ENCODE peak calls at places on chromosomes 3 and 15, in six cellular contexts. L is transverse colon; T is GM03348; Z is D721Med; J is adipocyte; D is activated effector memory CD4-positive, alpha-beta T cell treated with anti-CD3 and anti-CD28 coated beads, Interleukin-2, amount 50 U/mL, for 16 hours. W is an unnamed sample.

GRCh38 chr15:85742186-85742751 is 52.5 kb downstream of the KLHL25 start:
- DNase-seq in L (no peak), T (peak), Z (no peak), J (peak), D (no peak), W (peak)

GRCh38 chr3:126102530-126102951 is 18.6 kb upstream of the SLC41A3 start:
- DNase-seq in L (peak), T (peak), Z (no peak), J (peak), D (no peak), W (peak)

GRCh38 chr3:115655761-115656282 is 32.5 kb downstream of the GAP43 start:
- DNase-seq in L (no peak), T (no peak), Z (no peak), J (no peak), D (no peak), W (no peak)

GRCh38 chr3:161295325-161295724 is 74.2 kb downstream of the NMD3 start:
- DNase-seq in L (no peak), T (no peak), Z (no peak), J (no peak), D (no peak), W (no peak)

GRCh38 chr15:88992216-88992615 is 79.0 kb upstream of the MFGE8 start:
- DNase-seq in L (no peak), T (no peak), Z (no peak), J (no peak), D (peak), W (no peak)

GRCh38 chr3:27666277-27666676 is 55.8 kb downstream of the EOMES start:
- DNase-seq in L (no peak), T (no peak), Z (no peak), J (no peak), D (no peak), W (no peak)

GRCh38 chr3:125115640-125116039 is 59.8 kb upstream of the HEG1 start:
- DNase-seq in L (no peak), T (peak), Z (no peak), J (peak), D (no peak), W (peak)

GRCh38 chr3:139797724-139798343 is 120.1 kb upstream of the NMNAT3 start:
- DNase-seq in L (no peak), T (no peak), Z (no peak), J (peak), D (no peak), W (no peak)

GRCh38 chr3:127674099-127674792 is 1.5 kb downstream of the ABTB1 start:
- DNase-seq in L (no peak), T (no peak), Z (no peak), J (no peak), D (peak), W (no peak)

GRCh38 chr3:61908344-61908743 is 347.0 kb downstream of the PTPRG start:
- DNase-seq in L (no peak), T (peak), Z (no peak), J (peak), D (no peak), W (peak)

GRCh38 chr15:80596521-80596976 is 98.6 kb upstream of the ABHD17C start:
- DNase-seq in L (peak), T (no peak), Z (no peak), J (no peak), D (no peak), W (no peak)

GRCh38 chr3:188177721-188178120 is 23.8 kb downstream of the LPP start:
- DNase-seq in L (no peak), T (no peak), Z (no peak), J (no peak), D (no peak), W (no peak)

GRCh38 chr3:131283862-131284261 is 97.7 kb upstream of the NUDT16 start:
- DNase-seq in L (no peak), T (no peak), Z (no peak), J (no peak), D (no peak), W (no peak)

GRCh38 chr15:101676965-101677364 is 24.8 kb upstream of the TM2D3 start:
- DNase-seq in L (no peak), T (peak), Z (no peak), J (peak), D (no peak), W (peak)

GRCh38 chr15:58221591-58222241 is 83.5 kb downstream of the AQP9 start:
- DNase-seq in L (peak), T (peak), Z (no peak), J (peak), D (no peak), W (peak)

GRCh38 chr15:34154725-34155204 is 52.9 kb downstream of the PGBD4 start:
- DNase-seq in L (no peak), T (no peak), Z (no peak), J (no peak), D (no peak), W (no peak)

GRCh38 chr15:72340366-72340765 is 20.4 kb upstream of the CELF6 start:
- DNase-seq in L (no peak), T (no peak), Z (no peak), J (peak), D (no peak), W (no peak)

GRCh38 chr3:82824491-82824890 is 1063.0 kb upstream of the GBE1 start:
- DNase-seq in L (no peak), T (no peak), Z (no peak), J (no peak), D (no peak), W (no peak)

GRCh38 chr15:41121951-41122350 is 5.9 kb upstream of the INO80 start:
- DNase-seq in L (no peak), T (no peak), Z (no peak), J (no peak), D (no peak), W (no peak)

GRCh38 chr3:65776494-65776893 is 262.2 kb downstream of the MAGI1 start:
- DNase-seq in L (no peak), T (peak), Z (no peak), J (peak), D (no peak), W (peak)

GRCh38 chr15:31487811-31488436 is 161.3 kb downstream of the KLF13 start:
- DNase-seq in L (no peak), T (peak), Z (no peak), J (peak), D (no peak), W (peak)

W was measured in AG08395.